ENCODE peak calls at places on chromosomes 3 and 15, in five cellular contexts. B is IMR-90, X is A549, P is fibroblast of lung, F is OCI-LY7. U is an unnamed sample.

GRCh38 chr15:44735482-44736260 is 657 bp upstream of the TRIM69 start:
- DNase-seq in B (peak; percentile 16), X (no peak), P (no peak), F (no peak), U (no peak)

GRCh38 chr3:57004154-57004730 is 56.2 kb upstream of the SPATA12 start:
- DNase-seq in B (no peak), X (no peak), P (no peak), F (no peak), U (no peak)

GRCh38 chr3:146590521-146590920 is 14.6 kb downstream of the PLSCR5 start:
- DNase-seq in B (peak; percentile 40), X (no peak), P (peak; percentile 14), F (no peak), U (no peak)

GRCh38 chr3:46719735-46720271 is 2.1 kb upstream of the PRSS50 start:
- DNase-seq in B (no peak), X (no peak), P (no peak), F (no peak), U (peak; percentile 87)

GRCh38 chr15:74540135-74540760 is 772 bp upstream of the ARID3B start:
- DNase-seq in B (peak; percentile 60), X (no peak), P (peak; percentile 60), F (peak; percentile 24), U (no peak)

GRCh38 chr3:155853214-155854146 is 747 bp downstream of the SLC33A1 start:
- DNase-seq in B (peak; percentile 7), X (peak; percentile 12), P (peak; percentile 44), F (peak; percentile 43), U (no peak)

GRCh38 chr3:87761341-87761740 is 297.5 kb downstream of the CGGBP1 start:
- DNase-seq in B (no peak), X (no peak), P (no peak), F (no peak), U (no peak)

GRCh38 chr3:140249188-140249587 is 314.2 kb downstream of the CLSTN2 start:
- DNase-seq in B (no peak), X (no peak), P (no peak), F (no peak), U (no peak)

GRCh38 chr15:35319354-35319753 is 226.6 kb downstream of the DPH6 start:
- DNase-seq in B (no peak), X (no peak), P (no peak), F (no peak), U (no peak)

GRCh38 chr15:72907733-72908132 is 124.2 kb upstream of the ADPGK start:
- DNase-seq in B (no peak), X (no peak), P (no peak), F (no peak), U (no peak)

GRCh38 chr3:64011685-64012084 is 11.6 kb downstream of the PSMD6 start:
- DNase-seq in B (peak; percentile 83), X (no peak), P (peak; percentile 90), F (no peak), U (peak; percentile 77)

GRCh38 chr3:87546216-87546615 is 269.8 kb upstream of the POU1F1 start:
- DNase-seq in B (no peak), X (no peak), P (no peak), F (no peak), U (no peak)

GRCh38 chr3:29481249-29481648 is 200.4 kb downstream of the RBMS3 start:
- DNase-seq in B (no peak), X (no peak), P (no peak), F (no peak), U (no peak)

GRCh38 chr15:99434506-99435137 is 131.2 kb upstream of the MEF2A start:
- DNase-seq in B (no peak), X (no peak), P (no peak), F (no peak), U (no peak)

GRCh38 chr3:14791343-14791945 is 27.3 kb upstream of the FGD5 start:
- DNase-seq in B (peak; percentile 12), X (peak; percentile 62), P (peak; percentile 20), F (peak; percentile 60), U (peak; percentile 91)

GRCh38 chr3:133123636-133124035 is 85.4 kb downstream of the TMEM108 start:
- DNase-seq in B (no peak), X (no peak), P (no peak), F (no peak), U (no peak)
- H3K4me2 ChIP-seq in B (no peak overlapping the region), X (no peak overlapping the region), P (no peak overlapping the region), F (no peak overlapping the region), U (no peak overlapping the region)

GRCh38 chr3:112360574-112360973 is 27.6 kb downstream of the CD200 start:
- DNase-seq in B (peak; percentile 40), X (no peak), P (peak; percentile 80), F (no peak), U (peak; percentile 5)

GRCh38 chr3:112362221-112362620 is 29.3 kb downstream of the CD200 start:
- DNase-seq in B (no peak), X (no peak), P (no peak), F (no peak), U (no peak)

GRCh38 chr3:112357888-112358287 is 24.9 kb downstream of the CD200 start:
- DNase-seq in B (no peak), X (no peak), P (no peak), F (no peak), U (no peak)

GRCh38 chr3:112354642-112355333 is 21.8 kb downstream of the CD200 start:
- DNase-seq in B (no peak), X (no peak), P (no peak), F (no peak), U (no peak)

DNA sequence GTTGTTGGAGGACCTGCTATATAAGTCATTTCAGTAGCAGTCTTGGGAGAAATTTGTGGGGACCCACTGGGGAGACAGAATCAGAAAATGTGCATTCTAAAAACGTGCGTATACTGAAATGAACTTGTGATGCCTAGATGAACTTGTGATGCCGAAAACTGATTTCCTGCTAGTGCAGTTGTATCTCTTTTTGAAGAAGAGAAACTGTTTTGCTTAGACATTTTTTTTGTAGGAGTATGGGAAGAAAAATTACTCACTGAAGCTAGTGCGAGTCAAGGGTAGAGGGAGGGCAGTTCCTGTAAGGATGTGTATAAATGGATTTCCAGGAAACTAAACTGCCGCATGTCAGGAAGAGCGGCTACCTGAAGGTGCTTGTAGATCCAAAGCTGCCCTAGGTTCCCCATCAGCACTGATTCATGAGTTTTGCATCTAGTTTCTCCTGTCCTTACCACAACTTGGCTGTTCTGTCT is 25.4 kb downstream of the CD200 start:
- DNase-seq in B (peak; percentile 7), X (no peak), P (peak; percentile 28), F (peak; percentile 4), U (no peak)
- H3K4me2 ChIP-seq in B (peak overlapping the region; percentile 91), X (peak overlapping the region; percentile 32), P (peak overlapping the region; percentile 35), F (peak overlapping the region; percentile 56), U (peak overlapping the region; percentile 24)

GRCh38 chr3:58884457-58884856 is 165.4 kb downstream of the CFAP20DC start:
- DNase-seq in B (no peak), X (no peak), P (no peak), F (no peak), U (no peak)

DNA sequence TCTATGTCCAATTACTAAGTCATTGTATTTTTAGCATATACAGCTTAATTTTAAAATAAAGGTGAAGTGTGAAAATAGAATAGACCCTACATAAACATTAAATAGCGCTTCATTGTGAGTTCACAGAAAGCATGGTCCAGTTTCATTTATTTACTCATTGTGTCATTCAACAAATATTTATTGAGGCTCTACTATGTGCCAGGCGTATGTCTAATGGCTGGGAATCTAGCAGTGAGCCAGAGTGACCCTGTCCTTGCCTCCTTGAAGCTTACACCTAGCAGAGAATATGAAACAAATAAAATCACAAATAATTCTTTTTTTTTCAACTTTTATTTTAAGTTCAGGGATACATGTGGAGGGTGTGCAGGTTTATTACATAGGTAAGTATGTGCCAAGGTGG is 161.7 kb downstream of the CFAP20DC start:
- DNase-seq in B (no peak), X (no peak), P (no peak), F (no peak), U (no peak)
- H3K4me2 ChIP-seq in B (no peak overlapping the region), X (no peak overlapping the region), P (no peak overlapping the region), F (no peak overlapping the region), U (no peak overlapping the region)

DNA sequence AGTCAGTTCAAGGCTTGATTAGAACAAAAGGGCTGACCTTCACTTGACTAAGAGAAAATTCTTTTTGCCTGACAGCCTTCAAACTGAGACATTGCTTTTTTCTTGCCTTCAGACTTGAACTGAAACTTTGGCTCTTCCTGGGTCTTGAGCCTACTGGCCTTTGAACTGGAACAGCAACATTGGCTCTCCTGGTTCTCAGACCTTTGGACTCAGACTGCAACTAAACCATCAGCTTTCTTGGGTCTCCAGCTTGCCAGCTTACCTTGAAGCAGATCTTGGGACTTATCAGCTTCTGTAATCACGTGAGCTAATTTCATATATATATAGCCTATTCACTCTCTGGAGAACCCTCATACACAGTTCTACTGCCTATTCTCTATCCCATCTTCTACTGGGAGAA is 19.5 kb upstream of the WDR49 start:
- DNase-seq in B (no peak), X (no peak), P (no peak), F (no peak), U (no peak)
- H3K4me2 ChIP-seq in B (no peak overlapping the region), X (no peak overlapping the region), P (no peak overlapping the region), F (no peak overlapping the region), U (no peak overlapping the region)

GRCh38 chr3:127172670-127173515 is 20.0 kb upstream of the PRR23E start:
- DNase-seq in B (peak; percentile 53), X (no peak), P (peak; percentile 86), F (no peak), U (peak; percentile 98)
- H3K4me2 ChIP-seq in B (peak overlapping the region; percentile 10), X (no peak overlapping the region), P (peak overlapping the region; percentile 0), F (no peak overlapping the region), U (peak overlapping the region; percentile 50)

DNA sequence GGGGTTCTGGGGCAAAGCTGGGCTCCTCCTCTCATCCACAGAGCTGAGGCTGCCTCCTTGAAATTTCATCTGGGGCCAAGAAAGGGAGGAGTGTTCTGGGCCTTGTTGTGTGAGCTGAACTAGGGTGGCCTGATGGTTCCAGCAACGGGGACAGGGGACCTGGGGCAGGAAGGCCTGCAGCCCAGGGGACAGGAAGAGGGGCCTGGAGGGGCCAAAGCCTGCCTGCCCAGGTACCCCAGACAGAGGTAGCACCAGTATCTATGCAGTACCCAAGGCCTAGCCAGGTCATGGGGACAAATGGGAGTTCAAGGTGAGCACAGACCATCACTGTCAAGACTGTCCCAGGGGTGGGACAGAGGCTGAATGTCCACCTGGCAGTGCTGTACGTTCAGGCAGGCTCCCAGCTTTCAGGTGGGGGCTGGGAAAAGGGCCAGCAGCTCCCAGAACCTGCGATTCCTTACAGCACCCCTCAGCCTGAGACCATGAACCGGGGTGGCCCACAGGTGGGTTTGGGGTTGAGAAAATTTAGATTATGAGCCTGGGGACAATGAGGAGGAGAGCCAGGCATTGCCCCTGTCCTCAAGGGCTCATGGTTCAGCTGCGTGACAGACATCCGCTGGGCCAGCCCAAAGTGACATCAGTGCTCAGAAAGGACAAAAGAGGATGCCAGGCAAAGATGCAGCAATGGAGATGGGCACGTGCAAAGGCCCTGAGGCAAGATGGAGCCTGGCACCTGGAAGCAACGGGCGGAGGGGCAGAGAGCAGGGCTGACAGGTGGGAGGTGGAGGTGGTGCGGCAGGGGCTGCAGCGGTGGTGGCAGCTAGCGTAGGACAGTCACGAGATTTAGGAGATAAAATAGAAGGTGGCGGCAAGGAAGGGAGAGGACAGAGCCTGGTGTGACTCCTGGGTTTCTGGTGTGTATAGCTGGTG is 28.0 kb downstream of the PSTPIP1 start:
- DNase-seq in B (no peak), X (no peak), P (no peak), F (no peak), U (peak; percentile 73)
- H3K4me2 ChIP-seq in B (no peak overlapping the region), X (no peak overlapping the region), P (no peak overlapping the region), F (no peak overlapping the region), U (no peak overlapping the region)

GRCh38 chr3:128488995-128489859 is 3.8 kb downstream of the GATA2 start:
- DNase-seq in B (no peak), X (no peak), P (peak; percentile 69), F (no peak), U (peak; percentile 95)
- H3K4me2 ChIP-seq in B (peak overlapping the region; percentile 84), X (peak overlapping the region; percentile 99), P (peak overlapping the region; percentile 82), F (no peak overlapping the region), U (peak overlapping the region; percentile 94)

GRCh38 chr15:100772478-100773378 is 106.9 kb upstream of the ALDH1A3 start:
- DNase-seq in B (no peak), X (no peak), P (peak; percentile 42), F (no peak), U (peak; percentile 52)
- H3K4me2 ChIP-seq in B (no peak overlapping the region), X (no peak overlapping the region), P (no peak overlapping the region), F (no peak overlapping the region), U (no peak overlapping the region)

GRCh38 chr15:67064607-67065530 is 533 bp upstream of the SMAD3 start:
- DNase-seq in B (no peak), X (peak; percentile 79), P (peak; percentile 72), F (no peak), U (no peak)
- H3K4me2 ChIP-seq in B (peak overlapping the region; percentile 85), X (peak overlapping the region; percentile 94), P (peak overlapping the region; percentile 96), F (peak overlapping the region; percentile 96), U (peak overlapping the region; percentile 69)

U was measured in osteoblast.